ENCODE peak calls at places on chromosome 6, in nine cellular contexts. I is endothelial cell of umbilical vein; H is fibroblast of lung; V is natural killer cell; C is left lung; S is astrocyte of the spinal cord; O is AG10803; B is CD4-positive, alpha-beta T cell; K is gastrocnemius medialis. E is an unnamed sample.
A peak's percentile ranks its signal among the peaks of the same experiment; 100 is the strongest.

GRCh38 chr6:79453558-79454042 is 83.6 kb downstream of the LCA5 start:
- DNase-seq in C (no peak), S (peak; percentile 38), K (no peak), B (no peak), V (no peak), O (peak; percentile 53), H (peak; percentile 67), I (no peak), E (no peak)

GRCh38 chr6:106823732-106824351 is 150.7 kb downstream of the CD24 start:
- DNase-seq in O (no peak), C (no peak), K (no peak), I (no peak), H (no peak), S (no peak), B (no peak), V (no peak), E (no peak)

GRCh38 chr6:112443118-112443641 is 96.0 kb downstream of the RFPL4B start:
- DNase-seq in B (no peak), K (no peak), H (peak; percentile 66), V (no peak), S (no peak), I (no peak), O (peak; percentile 61), C (no peak), E (no peak)

GRCh38 chr6:7542065-7542877 is 800 bp downstream of the DSP start:
- DNase-seq in B (no peak), K (no peak), V (no peak), C (peak; percentile 89), I (peak; percentile 7), S (peak; percentile 3), O (no peak), H (no peak), E (peak; percentile 77)

GRCh38 chr6:90458353-90459224 is 128.3 kb downstream of the MAP3K7 start:
- DNase-seq in B (peak; percentile 44), H (no peak), C (no peak), I (no peak), O (no peak), S (no peak), V (no peak), K (no peak), E (no peak)

GRCh38 chr6:146741609-146742008 is 142.8 kb downstream of the ADGB start:
- DNase-seq in K (no peak), B (no peak), H (peak; percentile 2), O (no peak), S (peak; percentile 12), V (no peak), I (no peak), C (no peak), E (no peak)

GRCh38 chr6:1067346-1067745 is 244.6 kb upstream of the FOXQ1 start:
- DNase-seq in V (no peak), S (no peak), K (no peak), O (peak; percentile 21), B (no peak), I (no peak), C (no peak), H (no peak), E (no peak)

GRCh38 chr6:37435373-37435772 is 2.4 kb downstream of the CMTR1 start:
- DNase-seq in O (no peak), B (no peak), C (no peak), V (no peak), K (no peak), H (no peak), I (no peak), S (no peak), E (peak; percentile 11)

GRCh38 chr6:342832-343179 is 48.7 kb upstream of the IRF4 start:
- DNase-seq in V (no peak), S (no peak), O (no peak), K (no peak), H (no peak), C (peak; percentile 71), B (no peak), I (no peak), E (no peak)

GRCh38 chr6:3231213-3232016 is 4.0 kb upstream of the TUBB2B start:
- DNase-seq in V (no peak), O (peak; percentile 75), S (peak; percentile 78), K (peak; percentile 41), H (peak; percentile 78), C (no peak), B (no peak), I (peak; percentile 46), E (peak; percentile 85)

GRCh38 chr6:128495536-128496333 is 24.7 kb downstream of the PTPRK start:
- DNase-seq in O (no peak), B (no peak), I (no peak), S (no peak), K (no peak), C (no peak), H (no peak), V (no peak), E (no peak)

GRCh38 chr6:21005816-21006553 is 471.7 kb downstream of the CDKAL1 start:
- DNase-seq in H (peak; percentile 90), C (no peak), V (no peak), I (peak; percentile 94), K (no peak), B (no peak), S (peak; percentile 93), O (peak; percentile 69), E (no peak)

GRCh38 chr6:87731818-87732661 is 30.0 kb upstream of the AKIRIN2 start:
- DNase-seq in K (peak; percentile 97), O (peak; percentile 99), I (peak; percentile 88), S (peak; percentile 88), H (peak; percentile 91), B (no peak), C (peak; percentile 89), V (no peak), E (no peak)

GRCh38 chr6:44627091-44627878 is 239.8 kb downstream of the CDC5L start:
- DNase-seq in H (no peak), K (peak; percentile 28), V (no peak), C (peak; percentile 76), I (no peak), S (no peak), O (no peak), B (no peak), E (peak; percentile 23)

GRCh38 chr6:41638801-41639555 is 710 bp downstream of the MDFI start:
- DNase-seq in B (no peak), V (no peak), K (no peak), S (peak; percentile 63), O (no peak), I (peak; percentile 20), H (peak; percentile 33), C (no peak), E (peak; percentile 57)

GRCh38 chr6:79373246-79373645 is 138.8 kb upstream of the HMGN3 start:
- DNase-seq in S (no peak), H (no peak), C (no peak), V (no peak), K (no peak), O (no peak), B (no peak), I (no peak), E (no peak)

GRCh38 chr6:4910060-4910746 is 93.6 kb downstream of the RPP40 start:
- DNase-seq in S (peak; percentile 13), I (no peak), K (no peak), B (no peak), V (no peak), O (no peak), H (no peak), C (no peak), E (no peak)
- TF ChIP-seq CTCF in S (no peak), I (no peak), K (no peak), B (no peak), V (no peak), O (no peak), H (no peak), C (no peak), E (no peak)

DNA sequence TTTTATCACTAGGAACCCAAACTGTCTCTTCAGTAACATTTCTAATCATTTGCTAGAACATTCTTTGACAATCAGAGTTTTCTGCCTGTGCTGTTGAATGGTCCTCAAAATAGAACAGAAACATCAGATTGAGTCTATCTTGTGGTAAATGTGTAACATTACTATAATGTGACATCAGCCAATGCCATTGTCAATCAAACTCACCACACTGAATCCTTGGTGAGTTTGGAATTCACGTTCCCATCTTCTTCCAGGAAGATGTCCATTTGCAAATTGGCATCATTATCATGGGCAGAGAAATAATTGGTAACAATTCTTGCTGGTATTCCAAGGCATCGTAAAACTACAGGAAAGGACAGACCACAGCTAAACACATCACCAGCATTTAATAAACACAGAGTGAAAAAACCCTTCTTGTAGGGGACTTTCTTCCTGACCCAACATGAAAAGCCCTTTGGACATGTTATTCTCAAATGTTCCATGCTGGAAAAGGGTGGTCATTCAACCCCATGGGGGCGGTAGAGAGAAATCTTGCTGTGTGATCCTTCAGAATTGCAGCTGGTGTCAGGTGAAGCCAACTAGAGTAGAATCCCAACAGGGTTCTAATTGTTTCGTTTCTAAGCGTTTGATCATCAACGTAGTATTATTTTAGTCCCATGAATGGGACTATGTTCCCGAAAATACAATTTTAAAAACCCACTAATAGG is 98.5 kb downstream of the F13A1 start:
- DNase-seq in O (no peak), C (no peak), V (no peak), I (no peak), K (no peak), B (no peak), S (no peak), H (no peak), E (peak; percentile 30)
- TF ChIP-seq CTCF in O (peak; percentile 29), C (no peak), V (no peak), I (no peak), K (no peak), B (no peak), S (peak; percentile 12), H (no peak), E (peak; percentile 49)

DNA sequence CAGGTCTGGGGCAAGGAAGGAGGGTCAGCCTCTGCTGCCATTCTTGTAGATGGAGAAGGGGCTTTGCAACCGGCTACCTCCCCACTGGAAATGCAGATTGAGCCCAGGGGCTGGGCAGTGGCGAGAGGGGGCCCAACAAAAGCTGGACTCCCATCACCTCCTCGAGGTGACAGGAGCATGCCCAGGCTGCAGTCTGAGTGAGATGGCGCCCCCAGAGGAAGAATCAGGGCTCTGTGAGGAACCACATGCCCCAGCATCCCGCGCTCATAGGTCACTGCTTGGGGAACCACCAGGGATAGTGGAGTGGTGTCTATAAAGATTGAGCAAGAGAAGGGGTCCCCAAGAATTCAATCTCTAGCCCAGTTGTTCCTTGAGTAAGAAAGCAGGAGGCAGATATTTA is 31.6 kb upstream of the NEDD9 start:
- DNase-seq in K (no peak), V (no peak), I (no peak), S (no peak), O (no peak), C (no peak), H (no peak), B (no peak), E (no peak)
- TF ChIP-seq CTCF in K (no peak), V (no peak), I (no peak), S (no peak), O (no peak), C (no peak), H (no peak), B (no peak), E (no peak)

DNA sequence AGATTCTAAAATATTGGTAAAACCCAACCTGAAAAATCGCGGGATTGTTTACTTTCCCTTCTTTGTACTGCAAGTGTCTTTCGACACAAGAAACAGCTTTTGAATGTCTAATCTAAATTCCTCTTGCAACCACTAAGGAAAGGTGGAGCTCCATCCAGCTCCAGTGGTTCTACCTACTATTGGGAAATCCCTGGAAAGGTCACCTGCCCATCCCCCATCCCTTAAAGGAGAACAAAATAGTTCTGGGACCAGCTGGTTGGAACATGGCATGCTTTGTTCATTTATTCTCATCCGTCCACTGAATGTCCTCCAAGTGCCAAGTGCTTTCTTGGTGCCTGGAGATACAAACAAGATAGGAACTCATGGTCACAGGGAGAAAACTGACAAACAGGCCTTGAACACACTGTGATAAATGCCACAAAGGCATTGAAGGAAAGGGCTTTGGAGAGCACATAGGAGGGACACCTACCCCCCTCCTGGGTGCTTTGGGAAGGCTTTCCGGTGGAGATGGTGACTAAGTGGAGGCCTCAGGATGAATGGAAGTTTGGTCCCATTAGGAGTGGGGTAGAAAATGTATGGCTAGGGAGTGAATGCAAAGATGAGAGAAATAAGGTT is 2.3 kb upstream of the CITED2 start:
- DNase-seq in I (peak; percentile 6), C (no peak), V (no peak), B (no peak), S (peak; percentile 43), H (peak; percentile 68), O (peak; percentile 88), K (peak; percentile 84), E (no peak)
- TF ChIP-seq CTCF in I (no peak), C (no peak), V (no peak), B (no peak), S (no peak), H (peak; percentile 13), O (peak; percentile 38), K (no peak), E (no peak)